ENCODE peak calls at places on chromosomes 12 and 14, in seven cellular contexts. V, Z, B, Y, U, M and C are unnamed samples.
A peak's percentile ranks its signal among the peaks of the same experiment; 100 is the strongest.

GRCh38 chr12:52699960-52700359 is 3.4 kb downstream of the KRT77 start:
- DNase-seq in Z (no peak), Y (no peak), M (no peak), B (no peak), U (no peak), V (no peak), C (no peak)

GRCh38 chr14:20606190-20606901 is 15.2 kb upstream of the RNASE12 start:
- DNase-seq in Y (no peak), V (no peak), M (no peak), B (no peak), Z (no peak), U (peak; percentile 51), C (no peak)

GRCh38 chr12:98817779-98818178 is 172.7 kb downstream of the APAF1 start:
- DNase-seq in V (no peak), Y (no peak), B (no peak), U (no peak), M (no peak), Z (no peak), C (no peak)

GRCh38 chr12:132638541-132639408 is 20.2 kb downstream of the P2RX2 start:
- DNase-seq in U (no peak), Z (no peak), M (no peak), V (no peak), B (no peak), Y (peak; percentile 63), C (no peak)

GRCh38 chr14:95413289-95414215 is 93.8 kb upstream of the CLMN start:
- DNase-seq in Y (no peak), Z (no peak), V (no peak), M (no peak), U (no peak), B (no peak), C (no peak)

GRCh38 chr12:97322388-97322787 is 140.2 kb upstream of the RMST start:
- DNase-seq in B (no peak), M (no peak), Y (no peak), V (no peak), Z (no peak), U (no peak), C (no peak)

GRCh38 chr12:117900561-117900960 is 68.2 kb downstream of the KSR2 start:
- DNase-seq in M (no peak), V (no peak), U (no peak), B (no peak), Y (no peak), Z (no peak), C (no peak)

GRCh38 chr14:56196274-56196673 is 78.1 kb downstream of the PELI2 start:
- DNase-seq in B (no peak), V (no peak), Z (no peak), M (no peak), Y (no peak), U (no peak), C (no peak)

GRCh38 chr14:77212933-77213656 is 31.5 kb downstream of the TMEM63C start:
- DNase-seq in B (peak; percentile 72), Z (peak; percentile 45), Y (peak; percentile 76), V (no peak), U (peak; percentile 77), M (no peak), C (peak; percentile 70)

GRCh38 chr14:59482471-59483331 is 1.5 kb downstream of the L3HYPDH start:
- DNase-seq in Z (no peak), B (no peak), V (no peak), U (no peak), Y (no peak), M (no peak), C (no peak)

GRCh38 chr12:89154743-89155530 is 197.4 kb downstream of the DUSP6 start:
- DNase-seq in M (no peak), Z (no peak), Y (no peak), B (no peak), V (peak; percentile 81), U (no peak), C (no peak)

GRCh38 chr14:23831591-23831990 is 122.0 kb upstream of the DHRS4 start:
- DNase-seq in Y (no peak), U (no peak), Z (peak; percentile 14), V (no peak), M (no peak), B (no peak), C (no peak)

GRCh38 chr12:46269429-46270241 is 792 bp upstream of the SLC38A1 start:
- DNase-seq in Y (peak; percentile 78), Z (peak; percentile 87), B (no peak), M (peak; percentile 57), U (peak; percentile 63), V (peak; percentile 86), C (no peak)

GRCh38 chr12:115763982-115764621 is 513.4 kb downstream of the MED13L start:
- DNase-seq in B (no peak), Z (peak; percentile 1), M (no peak), V (no peak), U (no peak), Y (no peak), C (no peak)

GRCh38 chr14:99524804-99525698 is 43.8 kb downstream of the CCNK start:
- DNase-seq in V (no peak), Y (no peak), Z (no peak), B (no peak), U (peak; percentile 39), M (no peak), C (no peak)

GRCh38 chr12:49482095-49483051 is 56.5 kb upstream of the KCNH3 start:
- DNase-seq in Y (no peak), B (no peak), M (no peak), V (no peak), U (no peak), Z (no peak), C (no peak)

GRCh38 chr14:56592746-56593544 is 13.3 kb downstream of the TMEM260 start:
- DNase-seq in U (no peak), M (no peak), Y (no peak), V (no peak), Z (no peak), B (no peak), C (no peak)

GRCh38 chr12:2058837-2059236 is 6.0 kb downstream of the CACNA1C start:
- DNase-seq in M (no peak), V (no peak), U (no peak), Y (no peak), B (no peak), Z (no peak), C (no peak)

GRCh38 chr14:104249706-104250105 is 111.3 kb downstream of the KIF26A start:
- DNase-seq in M (peak; percentile 12), Z (no peak), B (no peak), Y (no peak), V (peak; percentile 78), U (no peak), C (no peak)

GRCh38 chr14:85308531-85309300 is 221.2 kb upstream of the FLRT2 start:
- DNase-seq in M (no peak), B (no peak), U (no peak), Y (no peak), V (no peak), Z (no peak), C (no peak)

GRCh38 chr12:89355243-89356068 is 3.2 kb upstream of the DUSP6 start:
- DNase-seq in V (no peak), Z (no peak), B (no peak), Y (no peak), M (no peak), U (no peak), C (no peak)

GRCh38 chr12:27015730-27016076 is 1.5 kb upstream of the TM7SF3 start:
- DNase-seq in B (no peak), M (no peak), V (no peak), U (no peak), Y (peak; percentile 47), Z (peak; percentile 67), C (no peak)

GRCh38 chr14:72907886-72908285 is 14.0 kb upstream of the DPF3 start:
- DNase-seq in V (no peak), B (no peak), M (no peak), Z (no peak), U (no peak), Y (no peak), C (no peak)
- TF ChIP-seq CTCF in V (no peak), B (no peak), M (no peak), Z (no peak), U (no peak), Y (no peak), C (no peak)

DNA sequence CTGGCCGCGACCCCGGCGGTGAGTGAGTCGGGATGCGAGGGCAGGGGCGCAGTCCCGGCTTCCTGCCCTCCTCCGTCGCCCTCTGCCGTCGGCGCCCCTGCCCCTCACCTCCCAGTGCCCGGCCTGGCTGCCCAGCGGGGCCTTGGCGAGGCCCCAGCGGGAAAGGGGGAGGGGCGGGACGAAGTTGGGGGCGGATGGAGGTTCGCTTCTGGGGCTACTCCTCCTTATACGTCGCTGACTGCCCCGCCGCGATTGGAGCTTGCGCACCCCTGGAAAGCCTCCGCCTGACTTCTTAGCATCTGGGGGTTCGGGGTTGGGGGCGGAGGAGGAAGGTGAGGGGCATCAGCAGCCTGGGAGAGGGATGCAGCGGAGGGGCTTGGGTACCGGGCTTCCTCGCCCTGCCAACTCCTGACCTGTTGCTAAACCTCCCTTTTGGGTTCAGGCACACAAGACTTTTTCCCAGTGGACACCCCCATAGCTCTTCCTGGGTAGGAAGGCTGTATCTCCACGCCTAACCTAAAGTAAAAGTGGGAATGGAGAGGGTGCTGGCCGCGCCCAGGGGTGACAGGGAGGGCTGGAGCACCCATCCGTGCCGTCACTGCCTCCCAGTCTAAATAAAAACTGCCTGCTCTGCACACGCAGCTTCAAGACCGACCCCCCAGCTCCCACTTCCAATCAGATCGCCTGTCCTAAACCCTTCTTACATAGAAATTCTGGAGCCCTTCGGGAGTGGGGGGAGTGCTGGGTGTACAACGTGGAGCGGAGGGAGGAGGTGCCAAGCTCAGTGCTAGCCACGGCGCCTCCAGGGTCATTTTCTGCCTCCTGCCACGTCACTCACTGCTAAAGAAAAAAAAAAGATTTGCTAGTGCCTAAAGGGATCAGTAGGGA is 585 bp downstream of the TMEM263 start:
- DNase-seq in U (peak; percentile 80), B (peak; percentile 51), Y (peak; percentile 71), V (peak; percentile 93), M (peak; percentile 25), Z (peak; percentile 82), C (peak; percentile 30)
- TF ChIP-seq CTCF in U (no peak), B (no peak), Y (peak; percentile 31), V (no peak), M (no peak), Z (no peak), C (no peak)

DNA sequence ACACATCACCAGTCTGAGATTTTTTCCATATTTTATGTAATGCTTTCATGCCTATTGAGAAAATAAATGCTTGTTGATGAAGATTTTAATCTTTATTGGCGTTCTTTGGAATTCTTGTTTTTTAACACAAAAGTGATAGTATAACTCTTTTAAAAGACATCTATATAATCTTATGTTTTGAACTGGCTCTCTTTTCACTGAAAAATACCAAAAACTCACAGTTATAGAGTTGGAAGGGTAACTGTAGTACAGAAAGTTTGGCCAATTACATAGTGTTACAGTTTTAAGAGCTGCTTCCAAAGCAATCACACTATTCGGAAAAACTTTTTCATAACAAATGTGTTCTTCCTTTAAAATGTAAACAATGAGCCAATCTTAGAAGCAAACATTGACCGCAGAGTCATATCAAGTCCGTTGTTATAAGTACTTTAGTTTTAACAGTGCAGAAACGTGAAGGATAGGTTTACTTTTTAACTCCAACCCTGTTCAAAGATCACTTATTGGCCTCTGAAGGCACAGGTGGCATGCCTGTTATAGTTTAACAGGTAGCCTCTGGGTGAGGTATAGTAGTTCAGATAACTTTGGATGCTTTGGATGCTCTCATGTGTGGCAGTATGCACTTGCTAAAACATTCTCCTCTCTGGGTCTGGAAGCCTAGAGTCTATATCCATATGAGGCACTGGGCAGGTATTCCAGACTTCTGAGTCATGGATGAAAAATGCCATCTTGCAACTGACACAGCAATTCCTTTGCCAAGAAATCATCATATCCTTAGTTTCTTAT is 12.1 kb upstream of the NTN4 start:
- DNase-seq in U (no peak), Z (no peak), Y (no peak), B (no peak), M (no peak), V (no peak), C (no peak)
- TF ChIP-seq CTCF in U (no peak), Z (no peak), Y (no peak), B (no peak), M (no peak), V (no peak), C (no peak)

GRCh38 chr12:78118036-78118435 is 287.3 kb downstream of the NAV3 start:
- DNase-seq in V (no peak), M (no peak), B (no peak), Z (no peak), U (no peak), Y (no peak), C (no peak)
- TF ChIP-seq CTCF in V (no peak), M (no peak), B (no peak), Z (no peak), U (no peak), Y (peak; percentile 8), C (peak; percentile 17)